ENCODE peak calls at places on chromosomes 16 and 17, in seven cellular contexts. One of them, this sample, is unnamed.

GRCh38 chr16:85531516-85531915 is 81.6 kb upstream of the GSE1 start:
- DNase-seq in suprapubic skin: no peak
- DNase-seq in NCI-H1092 treated with DMSO at 0.1 percent for 48 hours: no peak
- DNase-seq in bronchial epithelial cell: no peak
- DNase-seq in T-helper 17 cell: no peak
- DNase-seq in T-helper 2 cell: no peak
- DNase-seq in fibroblast of lung: no peak
- DNase-seq in this sample: no peak

GRCh38 chr17:70407501-70407900 is 238.2 kb downstream of the KCNJ2 start:
- DNase-seq in suprapubic skin: no peak
- DNase-seq in NCI-H1092 treated with DMSO at 0.1 percent for 48 hours: no peak
- DNase-seq in bronchial epithelial cell: peak
- DNase-seq in T-helper 17 cell: no peak
- DNase-seq in T-helper 2 cell: no peak
- DNase-seq in fibroblast of lung: peak
- DNase-seq in this sample: no peak

GRCh38 chr17:55676274-55676673 is 46.4 kb downstream of the TMEM100 start:
- DNase-seq in suprapubic skin: no peak
- DNase-seq in NCI-H1092 treated with DMSO at 0.1 percent for 48 hours: no peak
- DNase-seq in bronchial epithelial cell: no peak
- DNase-seq in T-helper 17 cell: no peak
- DNase-seq in T-helper 2 cell: no peak
- DNase-seq in fibroblast of lung: no peak
- DNase-seq in this sample: no peak

GRCh38 chr17:39016193-39017153 is 49.3 kb upstream of the FBXO47 start:
- DNase-seq in suprapubic skin: no peak
- DNase-seq in NCI-H1092 treated with DMSO at 0.1 percent for 48 hours: no peak
- DNase-seq in bronchial epithelial cell: peak
- DNase-seq in T-helper 17 cell: no peak
- DNase-seq in T-helper 2 cell: no peak
- DNase-seq in fibroblast of lung: no peak
- DNase-seq in this sample: no peak

GRCh38 chr17:43418441-43419374 is 19.9 kb downstream of the ARL4D start:
- DNase-seq in suprapubic skin: peak
- DNase-seq in NCI-H1092 treated with DMSO at 0.1 percent for 48 hours: peak
- DNase-seq in bronchial epithelial cell: peak
- DNase-seq in T-helper 17 cell: no peak
- DNase-seq in T-helper 2 cell: no peak
- DNase-seq in fibroblast of lung: peak
- DNase-seq in this sample: no peak

GRCh38 chr16:85905110-85906095 is 6.4 kb downstream of the IRF8 start:
- DNase-seq in suprapubic skin: no peak
- DNase-seq in NCI-H1092 treated with DMSO at 0.1 percent for 48 hours: no peak
- DNase-seq in bronchial epithelial cell: no peak
- DNase-seq in T-helper 17 cell: no peak
- DNase-seq in T-helper 2 cell: no peak
- DNase-seq in fibroblast of lung: no peak
- DNase-seq in this sample: no peak

GRCh38 chr16:63978240-63978639 is 1143.6 kb downstream of the CDH11 start:
- DNase-seq in suprapubic skin: no peak
- DNase-seq in NCI-H1092 treated with DMSO at 0.1 percent for 48 hours: no peak
- DNase-seq in bronchial epithelial cell: no peak
- DNase-seq in T-helper 17 cell: no peak
- DNase-seq in T-helper 2 cell: no peak
- DNase-seq in fibroblast of lung: no peak
- DNase-seq in this sample: no peak

GRCh38 chr16:28820016-28820415 is 2.8 kb upstream of the ATXN2L start:
- DNase-seq in suprapubic skin: no peak
- DNase-seq in NCI-H1092 treated with DMSO at 0.1 percent for 48 hours: no peak
- DNase-seq in bronchial epithelial cell: no peak
- DNase-seq in T-helper 17 cell: no peak
- DNase-seq in T-helper 2 cell: no peak
- DNase-seq in fibroblast of lung: no peak
- DNase-seq in this sample: no peak

GRCh38 chr17:32460054-32460453 is 15.7 kb downstream of the PSMD11 start:
- DNase-seq in suprapubic skin: no peak
- DNase-seq in NCI-H1092 treated with DMSO at 0.1 percent for 48 hours: no peak
- DNase-seq in bronchial epithelial cell: no peak
- DNase-seq in T-helper 17 cell: no peak
- DNase-seq in T-helper 2 cell: no peak
- DNase-seq in fibroblast of lung: no peak
- DNase-seq in this sample: no peak

This sample was measured in T-helper 1 cell.